ENCODE peak calls at places on chromosomes 4 and X, in nine cellular contexts. One of them, this sample, is unnamed.

GRCh38 chr4:97828646-97829045 is 314.6 kb downstream of the STPG2 start:
- DNase-seq in cerebellar cortex: no peak
- DNase-seq in activated T-helper 1 cell treated with anti-CD3 and anti-CD28 coated beads, Interleukin-2, amount 50 U/mL, for 16 hours: no peak
- DNase-seq in NCI-H1105: no peak
- DNase-seq in posterior vena cava: no peak
- DNase-seq in T-helper 9 cell: no peak
- DNase-seq in GM12865: no peak
- DNase-seq in nephron progenitor cell: no peak
- DNase-seq in fibroblast of villous mesenchyme: no peak
- DNase-seq in this sample: no peak

GRCh38 chr4:185713272-185713671 is 98.7 kb downstream of the SORBS2 start:
- DNase-seq in cerebellar cortex: no peak
- DNase-seq in activated T-helper 1 cell treated with anti-CD3 and anti-CD28 coated beads, Interleukin-2, amount 50 U/mL, for 16 hours: no peak
- DNase-seq in NCI-H1105: no peak
- DNase-seq in posterior vena cava: no peak
- DNase-seq in T-helper 9 cell: no peak
- DNase-seq in GM12865: no peak
- DNase-seq in nephron progenitor cell: no peak
- DNase-seq in fibroblast of villous mesenchyme: peak
- DNase-seq in this sample: no peak

GRCh38 chr4:67885727-67886126 is 1.9 kb upstream of the TMPRSS11D start:
- DNase-seq in cerebellar cortex: no peak
- DNase-seq in activated T-helper 1 cell treated with anti-CD3 and anti-CD28 coated beads, Interleukin-2, amount 50 U/mL, for 16 hours: no peak
- DNase-seq in NCI-H1105: no peak
- DNase-seq in posterior vena cava: no peak
- DNase-seq in T-helper 9 cell: no peak
- DNase-seq in GM12865: no peak
- DNase-seq in nephron progenitor cell: no peak
- DNase-seq in fibroblast of villous mesenchyme: peak
- DNase-seq in this sample: peak

GRCh38 chr4:33924801-33925200 is 2319.5 kb downstream of the ARAP2 start:
- DNase-seq in cerebellar cortex: no peak
- DNase-seq in activated T-helper 1 cell treated with anti-CD3 and anti-CD28 coated beads, Interleukin-2, amount 50 U/mL, for 16 hours: no peak
- DNase-seq in NCI-H1105: no peak
- DNase-seq in posterior vena cava: no peak
- DNase-seq in T-helper 9 cell: no peak
- DNase-seq in GM12865: no peak
- DNase-seq in nephron progenitor cell: no peak
- DNase-seq in fibroblast of villous mesenchyme: no peak
- DNase-seq in this sample: peak

GRCh38 chr4:42570221-42570620 is 86.7 kb downstream of the ATP8A1 start:
- DNase-seq in cerebellar cortex: peak
- DNase-seq in activated T-helper 1 cell treated with anti-CD3 and anti-CD28 coated beads, Interleukin-2, amount 50 U/mL, for 16 hours: no peak
- DNase-seq in NCI-H1105: no peak
- DNase-seq in posterior vena cava: no peak
- DNase-seq in T-helper 9 cell: no peak
- DNase-seq in GM12865: no peak
- DNase-seq in nephron progenitor cell: no peak
- DNase-seq in fibroblast of villous mesenchyme: no peak
- DNase-seq in this sample: no peak

GRCh38 chr4:20544645-20545044 is 155.6 kb upstream of the PACRGL start:
- DNase-seq in cerebellar cortex: peak
- DNase-seq in activated T-helper 1 cell treated with anti-CD3 and anti-CD28 coated beads, Interleukin-2, amount 50 U/mL, for 16 hours: no peak
- DNase-seq in NCI-H1105: no peak
- DNase-seq in posterior vena cava: no peak
- DNase-seq in T-helper 9 cell: no peak
- DNase-seq in GM12865: peak
- DNase-seq in nephron progenitor cell: no peak
- DNase-seq in fibroblast of villous mesenchyme: peak
- DNase-seq in this sample: peak

GRCh38 chrX:103664363-103664762 is 22.1 kb downstream of the MORF4L2 start:
- DNase-seq in cerebellar cortex: no peak
- DNase-seq in activated T-helper 1 cell treated with anti-CD3 and anti-CD28 coated beads, Interleukin-2, amount 50 U/mL, for 16 hours: no peak
- DNase-seq in NCI-H1105: no peak
- DNase-seq in posterior vena cava: no peak
- DNase-seq in T-helper 9 cell: no peak
- DNase-seq in GM12865: no peak
- DNase-seq in nephron progenitor cell: peak
- DNase-seq in fibroblast of villous mesenchyme: no peak
- DNase-seq in this sample: no peak

GRCh38 chrX:38985375-38985774 is 184.1 kb downstream of the MID1IP1 start:
- DNase-seq in cerebellar cortex: no peak
- DNase-seq in activated T-helper 1 cell treated with anti-CD3 and anti-CD28 coated beads, Interleukin-2, amount 50 U/mL, for 16 hours: no peak
- DNase-seq in NCI-H1105: no peak
- DNase-seq in posterior vena cava: no peak
- DNase-seq in T-helper 9 cell: no peak
- DNase-seq in GM12865: peak
- DNase-seq in nephron progenitor cell: no peak
- DNase-seq in fibroblast of villous mesenchyme: peak
- DNase-seq in this sample: peak

GRCh38 chr4:158652920-158653319 is 18.8 kb downstream of the C4orf46 start:
- DNase-seq in cerebellar cortex: no peak
- DNase-seq in activated T-helper 1 cell treated with anti-CD3 and anti-CD28 coated beads, Interleukin-2, amount 50 U/mL, for 16 hours: no peak
- DNase-seq in NCI-H1105: no peak
- DNase-seq in posterior vena cava: no peak
- DNase-seq in T-helper 9 cell: no peak
- DNase-seq in GM12865: no peak
- DNase-seq in nephron progenitor cell: no peak
- DNase-seq in fibroblast of villous mesenchyme: peak
- DNase-seq in this sample: no peak

GRCh38 chr4:189265515-189265914 is 675.2 kb upstream of the FRG1 start:
- DNase-seq in cerebellar cortex: no peak
- DNase-seq in activated T-helper 1 cell treated with anti-CD3 and anti-CD28 coated beads, Interleukin-2, amount 50 U/mL, for 16 hours: no peak
- DNase-seq in NCI-H1105: no peak
- DNase-seq in posterior vena cava: no peak
- DNase-seq in T-helper 9 cell: no peak
- DNase-seq in GM12865: no peak
- DNase-seq in nephron progenitor cell: no peak
- DNase-seq in fibroblast of villous mesenchyme: no peak
- DNase-seq in this sample: no peak

GRCh38 chrX:8913665-8914409 is 112.7 kb upstream of the FAM9A start:
- DNase-seq in cerebellar cortex: peak
- DNase-seq in activated T-helper 1 cell treated with anti-CD3 and anti-CD28 coated beads, Interleukin-2, amount 50 U/mL, for 16 hours: no peak
- DNase-seq in NCI-H1105: no peak
- DNase-seq in posterior vena cava: no peak
- DNase-seq in T-helper 9 cell: no peak
- DNase-seq in GM12865: no peak
- DNase-seq in nephron progenitor cell: no peak
- DNase-seq in fibroblast of villous mesenchyme: peak
- DNase-seq in this sample: peak

GRCh38 chrX:108122748-108123147 is 31.2 kb downstream of the ATG4A start:
- DNase-seq in cerebellar cortex: no peak
- DNase-seq in activated T-helper 1 cell treated with anti-CD3 and anti-CD28 coated beads, Interleukin-2, amount 50 U/mL, for 16 hours: no peak
- DNase-seq in NCI-H1105: no peak
- DNase-seq in posterior vena cava: no peak
- DNase-seq in T-helper 9 cell: no peak
- DNase-seq in GM12865: no peak
- DNase-seq in nephron progenitor cell: no peak
- DNase-seq in fibroblast of villous mesenchyme: peak
- DNase-seq in this sample: peak

GRCh38 chr4:108107729-108108382 is 60.9 kb downstream of the LEF1 start:
- DNase-seq in cerebellar cortex: no peak
- DNase-seq in activated T-helper 1 cell treated with anti-CD3 and anti-CD28 coated beads, Interleukin-2, amount 50 U/mL, for 16 hours: peak
- DNase-seq in NCI-H1105: no peak
- DNase-seq in posterior vena cava: no peak
- DNase-seq in T-helper 9 cell: no peak
- DNase-seq in GM12865: no peak
- DNase-seq in nephron progenitor cell: no peak
- DNase-seq in fibroblast of villous mesenchyme: no peak
- DNase-seq in this sample: no peak

GRCh38 chr4:182197611-182198010 is 45.6 kb upstream of the TENM3 start:
- DNase-seq in cerebellar cortex: no peak
- DNase-seq in activated T-helper 1 cell treated with anti-CD3 and anti-CD28 coated beads, Interleukin-2, amount 50 U/mL, for 16 hours: no peak
- DNase-seq in NCI-H1105: no peak
- DNase-seq in posterior vena cava: no peak
- DNase-seq in T-helper 9 cell: no peak
- DNase-seq in GM12865: no peak
- DNase-seq in nephron progenitor cell: no peak
- DNase-seq in fibroblast of villous mesenchyme: no peak
- DNase-seq in this sample: no peak

GRCh38 chr4:176587920-176588319 is 204.8 kb downstream of the VEGFC start:
- DNase-seq in cerebellar cortex: no peak
- DNase-seq in activated T-helper 1 cell treated with anti-CD3 and anti-CD28 coated beads, Interleukin-2, amount 50 U/mL, for 16 hours: no peak
- DNase-seq in NCI-H1105: no peak
- DNase-seq in posterior vena cava: no peak
- DNase-seq in T-helper 9 cell: no peak
- DNase-seq in GM12865: no peak
- DNase-seq in nephron progenitor cell: no peak
- DNase-seq in fibroblast of villous mesenchyme: peak
- DNase-seq in this sample: peak

GRCh38 chrX:27715610-27716009 is 92.2 kb upstream of the MAGEB10 start:
- DNase-seq in cerebellar cortex: no peak
- DNase-seq in activated T-helper 1 cell treated with anti-CD3 and anti-CD28 coated beads, Interleukin-2, amount 50 U/mL, for 16 hours: no peak
- DNase-seq in NCI-H1105: no peak
- DNase-seq in posterior vena cava: no peak
- DNase-seq in T-helper 9 cell: no peak
- DNase-seq in GM12865: no peak
- DNase-seq in nephron progenitor cell: no peak
- DNase-seq in fibroblast of villous mesenchyme: no peak
- DNase-seq in this sample: no peak

GRCh38 chr4:120304801-120305200 is 238.2 kb upstream of the MAD2L1 start:
- DNase-seq in cerebellar cortex: no peak
- DNase-seq in activated T-helper 1 cell treated with anti-CD3 and anti-CD28 coated beads, Interleukin-2, amount 50 U/mL, for 16 hours: no peak
- DNase-seq in NCI-H1105: no peak
- DNase-seq in posterior vena cava: no peak
- DNase-seq in T-helper 9 cell: no peak
- DNase-seq in GM12865: no peak
- DNase-seq in nephron progenitor cell: no peak
- DNase-seq in fibroblast of villous mesenchyme: no peak
- DNase-seq in this sample: no peak

GRCh38 chr4:165765053-165765452 is 108.0 kb upstream of the TLL1 start:
- DNase-seq in cerebellar cortex: peak
- DNase-seq in activated T-helper 1 cell treated with anti-CD3 and anti-CD28 coated beads, Interleukin-2, amount 50 U/mL, for 16 hours: no peak
- DNase-seq in NCI-H1105: no peak
- DNase-seq in posterior vena cava: no peak
- DNase-seq in T-helper 9 cell: no peak
- DNase-seq in GM12865: no peak
- DNase-seq in nephron progenitor cell: no peak
- DNase-seq in fibroblast of villous mesenchyme: no peak
- DNase-seq in this sample: no peak

GRCh38 chrX:137428251-137428661 is 137.7 kb upstream of the ZIC3 start:
- DNase-seq in cerebellar cortex: no peak
- DNase-seq in activated T-helper 1 cell treated with anti-CD3 and anti-CD28 coated beads, Interleukin-2, amount 50 U/mL, for 16 hours: no peak
- DNase-seq in NCI-H1105: no peak
- DNase-seq in posterior vena cava: no peak
- DNase-seq in T-helper 9 cell: no peak
- DNase-seq in GM12865: no peak
- DNase-seq in nephron progenitor cell: peak
- DNase-seq in fibroblast of villous mesenchyme: no peak
- DNase-seq in this sample: no peak

GRCh38 chrX:39857780-39858179 is 240.0 kb downstream of the BCOR start:
- DNase-seq in cerebellar cortex: no peak
- DNase-seq in activated T-helper 1 cell treated with anti-CD3 and anti-CD28 coated beads, Interleukin-2, amount 50 U/mL, for 16 hours: no peak
- DNase-seq in NCI-H1105: no peak
- DNase-seq in posterior vena cava: peak
- DNase-seq in T-helper 9 cell: no peak
- DNase-seq in GM12865: peak
- DNase-seq in nephron progenitor cell: no peak
- DNase-seq in fibroblast of villous mesenchyme: no peak
- DNase-seq in this sample: no peak

GRCh38 chrX:46737041-46737440 is 21.9 kb downstream of the SLC9A7 start:
- DNase-seq in cerebellar cortex: no peak
- DNase-seq in activated T-helper 1 cell treated with anti-CD3 and anti-CD28 coated beads, Interleukin-2, amount 50 U/mL, for 16 hours: no peak
- DNase-seq in NCI-H1105: no peak
- DNase-seq in posterior vena cava: no peak
- DNase-seq in T-helper 9 cell: no peak
- DNase-seq in GM12865: no peak
- DNase-seq in nephron progenitor cell: no peak
- DNase-seq in fibroblast of villous mesenchyme: peak
- DNase-seq in this sample: no peak